ENCODE peak calls at places on chromosomes 16 and 17, in eight cellular contexts. S, B, A, O, H, Y, X and F are unnamed samples.

GRCh38 chr17:27605409-27605808 is 25.6 kb upstream of the LGALS9 start:
- DNase-seq in Y (no peak), O (no peak), S (no peak), X (no peak), H (no peak), B (no peak), A (no peak), F (no peak)

GRCh38 chr17:45106101-45106500 is 26.2 kb downstream of the PLCD3 start:
- DNase-seq in S (no peak), X (no peak), B (no peak), O (no peak), Y (no peak), H (no peak), A (no peak), F (no peak)

GRCh38 chr17:12765544-12765943 is 23.8 kb upstream of the ARHGAP44 start:
- DNase-seq in O (no peak), H (no peak), A (no peak), S (peak), X (no peak), B (no peak), Y (peak), F (no peak)

GRCh38 chr17:76822184-76822778 is 45.9 kb upstream of the MGAT5B start:
- DNase-seq in S (no peak), O (no peak), H (no peak), X (no peak), B (no peak), A (no peak), Y (no peak), F (no peak)

GRCh38 chr16:1070084-1070987 is 2.2 kb upstream of the SSTR5 start:
- DNase-seq in Y (no peak), O (no peak), S (no peak), A (no peak), X (no peak), B (no peak), H (no peak), F (no peak)

GRCh38 chr16:59236804-59237463 is 502.8 kb upstream of the GOT2 start:
- DNase-seq in H (no peak), O (no peak), A (no peak), B (no peak), Y (no peak), X (no peak), S (no peak), F (no peak)

GRCh38 chr17:82812058-82812457 is 27.8 kb downstream of the ZNF750 start:
- DNase-seq in H (no peak), B (no peak), A (no peak), O (no peak), S (no peak), X (no peak), Y (no peak), F (no peak)

GRCh38 chr16:29811896-29812665 is at the start of gene PRRT2:
- DNase-seq in X (peak), B (peak), Y (peak), H (no peak), O (peak), S (no peak), A (no peak), F (no peak)

GRCh38 chr16:70788668-70789161 is 12.2 kb downstream of the VAC14 start:
- DNase-seq in S (no peak), B (no peak), H (no peak), Y (no peak), O (no peak), A (no peak), X (no peak), F (no peak)

GRCh38 chr16:53504161-53504663 is 1.2 kb upstream of the AKTIP start:
- DNase-seq in O (peak), S (peak), X (peak), Y (no peak), A (no peak), B (peak), H (peak), F (no peak)

GRCh38 chr17:21285164-21286065 is 904 bp downstream of the MAP2K3 start:
- DNase-seq in B (no peak), A (no peak), X (peak), S (peak), O (peak), Y (no peak), H (peak), F (no peak)

GRCh38 chr16:51376080-51376479 is 225.0 kb upstream of the SALL1 start:
- DNase-seq in A (no peak), S (no peak), X (no peak), Y (no peak), O (no peak), B (no peak), H (no peak), F (no peak)

GRCh38 chr16:24845726-24846547 is at the start of gene SLC5A11:
- DNase-seq in Y (no peak), A (no peak), S (no peak), B (no peak), X (no peak), H (no peak), O (peak), F (no peak)

GRCh38 chr17:39573447-39574298 is 34.0 kb downstream of the NEUROD2 start:
- DNase-seq in O (peak), H (peak), X (peak), Y (peak), B (peak), A (peak), S (peak), F (no peak)

GRCh38 chr17:28864991-28865849 is 10.4 kb downstream of the ERAL1 start:
- DNase-seq in H (no peak), X (no peak), O (peak), S (peak), A (no peak), Y (peak), B (no peak), F (no peak)

GRCh38 chr16:85522842-85523601 is 90.1 kb upstream of the GSE1 start:
- DNase-seq in X (peak), O (peak), H (no peak), B (peak), A (no peak), S (peak), Y (no peak), F (no peak)

GRCh38 chr17:62653002-62653830 is 25.7 kb downstream of the MRC2 start:
- DNase-seq in A (no peak), X (peak), S (peak), O (peak), B (no peak), Y (peak), H (peak), F (no peak)

GRCh38 chr17:11668633-11669032 is 70.4 kb downstream of the DNAH9 start:
- DNase-seq in O (no peak), X (no peak), S (no peak), H (no peak), A (no peak), B (no peak), Y (no peak), F (no peak)

GRCh38 chr16:86020971-86021370 is 122.0 kb downstream of the IRF8 start:
- DNase-seq in B (no peak), A (no peak), O (no peak), X (peak), S (no peak), Y (no peak), H (no peak), F (no peak)

GRCh38 chr16:8677481-8677880 is 3.1 kb downstream of the ABAT start:
- DNase-seq in X (no peak), H (no peak), B (no peak), S (no peak), A (no peak), Y (no peak), O (no peak), F (no peak)

DNA sequence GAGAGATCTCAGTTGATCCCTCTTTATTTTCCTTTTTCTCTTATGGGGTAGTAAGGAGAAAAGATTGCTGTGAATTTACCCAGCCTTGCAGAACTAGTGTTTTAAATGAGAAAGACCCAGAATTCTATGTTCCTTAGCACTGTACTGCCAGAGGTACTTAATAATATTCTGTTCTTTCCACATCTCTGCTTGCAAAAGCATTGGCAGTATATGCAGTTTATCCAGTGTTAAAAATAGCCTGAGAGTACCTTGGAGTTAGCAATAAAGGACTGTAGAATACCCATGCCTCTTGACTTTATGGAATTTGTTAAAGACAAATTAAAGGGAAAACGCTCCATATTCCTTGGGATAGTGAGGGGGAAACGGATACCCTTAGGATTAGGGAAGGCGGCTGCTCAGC is 11.9 kb downstream of the SLC7A6 start:
- DNase-seq in A (no peak), H (no peak), S (no peak), X (no peak), Y (no peak), B (no peak), O (no peak), F (no peak)
- TF ChIP-seq POLR2AphosphoS5 in A (no peak), H (no peak), S (no peak), X (no peak), Y (no peak), B (peak), O (no peak), F (no peak)

GRCh38 chr16:13970708-13971422 is 50.9 kb downstream of the ERCC4 start:
- DNase-seq in S (no peak), O (no peak), H (no peak), B (no peak), X (no peak), A (no peak), Y (no peak), F (no peak)

GRCh38 chr16:13969711-13970110 is 49.8 kb downstream of the ERCC4 start:
- DNase-seq in H (no peak), A (no peak), Y (no peak), O (no peak), S (no peak), X (no peak), B (no peak), F (no peak)

GRCh38 chr16:13973321-13974023 is 53.5 kb downstream of the ERCC4 start:
- DNase-seq in A (no peak), B (no peak), X (no peak), Y (no peak), S (no peak), H (no peak), O (no peak), F (no peak)

DNA sequence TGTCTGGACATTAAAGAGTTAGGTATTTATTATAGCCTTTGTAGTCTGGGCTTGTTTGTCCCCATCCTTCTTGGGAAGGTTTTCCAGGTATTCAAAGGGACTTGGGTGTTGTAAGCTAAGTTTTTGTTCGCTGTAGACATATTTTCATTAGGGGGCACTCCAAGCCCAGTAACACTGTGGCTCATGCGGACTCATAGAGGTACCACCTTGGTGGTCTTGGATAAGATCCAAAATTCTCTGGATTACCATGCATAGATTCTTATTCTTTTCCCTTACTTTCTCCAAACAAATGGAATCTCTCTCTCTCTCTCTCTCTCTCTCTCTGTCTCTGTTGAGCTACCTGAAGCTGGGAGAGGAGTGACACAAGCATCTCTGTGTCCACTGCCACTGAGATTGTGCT is 48.9 kb downstream of the ERCC4 start:
- DNase-seq in S (no peak), O (no peak), X (no peak), H (no peak), B (no peak), Y (no peak), A (no peak), F (no peak)
- TF ChIP-seq CTCF in S (no peak), O (no peak), X (no peak), H (no peak), B (no peak), Y (no peak), A (no peak), F (no peak)

DNA sequence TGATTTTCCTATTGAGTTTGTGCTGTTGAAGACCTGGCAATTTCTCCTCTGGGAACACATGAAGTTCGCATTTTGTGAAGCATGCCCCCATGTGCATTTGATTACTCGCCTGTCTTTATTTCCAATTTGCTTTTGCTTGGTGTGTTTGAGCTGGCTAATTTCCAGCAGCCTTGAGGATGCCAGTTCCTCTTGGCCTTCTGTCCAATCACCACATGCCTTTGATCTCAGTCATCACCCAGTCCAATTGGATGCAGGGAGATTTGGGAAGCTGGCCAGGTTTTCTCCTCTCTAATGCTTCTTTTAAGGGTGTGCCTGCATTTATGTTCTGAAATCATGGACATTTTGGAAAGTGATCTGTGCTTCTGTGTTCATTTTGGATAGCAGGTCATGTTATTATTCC is 3.8 kb upstream of the TMEM100 start:
- DNase-seq in B (peak), O (peak), H (no peak), X (peak), A (no peak), S (peak), Y (no peak), F (no peak)
- TF ChIP-seq POLR2AphosphoS5 in B (peak), O (no peak), H (no peak), X (no peak), A (no peak), S (no peak), Y (no peak), F (no peak)

GRCh38 chr17:78781339-78782304 is at the start of gene CYTH1:
- DNase-seq in H (peak), S (peak), O (peak), X (peak), B (no peak), A (no peak), Y (peak), F (no peak)
- TF ChIP-seq CTCF in H (no peak), S (no peak), O (no peak), X (no peak), B (no peak), A (no peak), Y (no peak), F (no peak)

DNA sequence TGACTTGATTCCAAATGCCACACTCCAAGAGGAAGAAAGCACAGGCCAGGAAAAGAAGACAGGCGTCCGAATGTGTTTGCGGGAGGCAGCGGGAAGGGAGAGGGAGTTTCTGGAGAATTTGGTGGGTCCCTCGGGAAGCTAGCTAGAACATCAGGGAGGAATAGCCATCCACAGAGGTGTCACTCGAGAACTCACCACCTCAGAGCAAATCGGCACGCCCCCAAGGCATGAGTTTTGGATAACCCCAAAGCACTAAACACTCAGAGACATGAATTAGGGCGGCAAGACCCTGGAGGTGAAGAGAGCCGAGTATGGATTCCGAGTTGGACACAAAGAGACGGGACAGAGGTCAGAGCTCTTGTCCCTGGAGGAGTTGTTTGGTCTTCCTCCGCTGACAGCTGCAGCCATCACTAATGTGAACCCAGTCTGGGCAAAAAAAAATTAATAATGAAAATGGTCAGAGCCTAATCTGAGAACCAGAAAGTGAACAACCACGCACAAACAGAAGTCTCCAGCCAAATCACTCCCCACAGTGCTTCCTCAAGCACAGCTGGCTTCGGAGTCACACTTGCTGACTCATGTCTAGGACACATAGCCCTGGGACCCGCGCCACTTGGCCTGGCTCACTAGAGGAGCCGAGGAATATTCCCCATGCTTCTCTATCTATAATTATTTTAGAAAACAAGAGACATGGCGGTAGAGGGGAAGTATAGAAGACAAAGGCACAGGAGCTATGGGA is 109.3 kb downstream of the ZFHX3 start:
- DNase-seq in O (peak), X (peak), A (no peak), Y (no peak), S (peak), B (peak), H (no peak), F (no peak)
- TF ChIP-seq POLR2AphosphoS5 in O (no peak), X (peak), A (no peak), Y (no peak), S (no peak), B (no peak), H (no peak), F (no peak)

GRCh38 chr17:59607817-59608403 is 11.8 kb upstream of the CLTC start:
- DNase-seq in H (peak), A (no peak), O (no peak), B (no peak), Y (peak), X (no peak), S (no peak), F (no peak)
- TF ChIP-seq CTCF in H (no peak), A (no peak), O (no peak), B (no peak), Y (peak), X (no peak), S (no peak), F (peak)

GRCh38 chr17:42288985-42289862 is 926 bp downstream of the STAT5A start:
- DNase-seq in H (peak), B (no peak), O (peak), S (peak), A (no peak), Y (peak), X (peak), F (no peak)
- TF ChIP-seq POLR2AphosphoS5 in H (no peak), B (no peak), O (no peak), S (no peak), A (no peak), Y (peak), X (no peak), F (no peak)